ENCODE peak calls at places on chromosomes 13 and 19, in nine cellular contexts. One of them, this sample, is unnamed. For H3K4me1, the result is how much of the 10 kb centered on the place peaks cover.

GRCh38 chr19:30227661-30228112 is 144.5 kb upstream of the ZNF536 start:
- DNase-seq in psoas muscle: peak
- DNase-seq in neural progenitor cell: peak
- DNase-seq in heart right ventricle: peak
- DNase-seq in kidney: no peak
- DNase-seq in naive thymus-derived CD4-positive, alpha-beta T cell: no peak
- DNase-seq in suprapubic skin: no peak
- DNase-seq in thoracic aorta: no peak
- DNase-seq in iPS DF 6.9: no peak
- DNase-seq in this sample: peak

GRCh38 chr19:29537181-29537580 is 11.4 kb downstream of the VSTM2B start:
- DNase-seq in kidney: no peak
- DNase-seq in naive thymus-derived CD4-positive, alpha-beta T cell: no peak
- DNase-seq in thoracic aorta: no peak
- DNase-seq in iPS DF 6.9: no peak
- DNase-seq in neural progenitor cell: no peak
- DNase-seq in heart right ventricle: no peak
- DNase-seq in psoas muscle: no peak
- DNase-seq in suprapubic skin: no peak
- DNase-seq in this sample: no peak

GRCh38 chr13:30125422-30126073 is 181.8 kb downstream of the KATNAL1 start:
- DNase-seq in naive thymus-derived CD4-positive, alpha-beta T cell: no peak
- DNase-seq in heart right ventricle: no peak
- DNase-seq in suprapubic skin: no peak
- DNase-seq in iPS DF 6.9: no peak
- DNase-seq in kidney: no peak
- DNase-seq in thoracic aorta: no peak
- DNase-seq in psoas muscle: no peak
- DNase-seq in neural progenitor cell: no peak
- DNase-seq in this sample: no peak

GRCh38 chr13:114148521-114148855 is 16.1 kb upstream of the RASA3 start:
- DNase-seq in suprapubic skin: no peak
- DNase-seq in heart right ventricle: no peak
- DNase-seq in psoas muscle: no peak
- DNase-seq in naive thymus-derived CD4-positive, alpha-beta T cell: peak
- DNase-seq in neural progenitor cell: no peak
- DNase-seq in kidney: peak
- DNase-seq in iPS DF 6.9: no peak
- DNase-seq in thoracic aorta: no peak
- DNase-seq in this sample: no peak

GRCh38 chr19:33208904-33209843 is 15.0 kb downstream of the LRP3 start:
- DNase-seq in neural progenitor cell: no peak
- DNase-seq in iPS DF 6.9: no peak
- DNase-seq in thoracic aorta: no peak
- DNase-seq in suprapubic skin: no peak
- DNase-seq in naive thymus-derived CD4-positive, alpha-beta T cell: no peak
- DNase-seq in kidney: peak
- DNase-seq in heart right ventricle: no peak
- DNase-seq in psoas muscle: peak
- DNase-seq in this sample: no peak

GRCh38 chr19:35720163-35720524 is 2.3 kb downstream of the KMT2B start:
- DNase-seq in psoas muscle: no peak
- DNase-seq in iPS DF 6.9: no peak
- DNase-seq in suprapubic skin: no peak
- DNase-seq in thoracic aorta: no peak
- DNase-seq in naive thymus-derived CD4-positive, alpha-beta T cell: no peak
- DNase-seq in heart right ventricle: no peak
- DNase-seq in kidney: peak
- DNase-seq in neural progenitor cell: no peak
- DNase-seq in this sample: no peak

GRCh38 chr13:41418027-41418426 is 39.3 kb upstream of the RGCC start:
- DNase-seq in neural progenitor cell: no peak
- DNase-seq in psoas muscle: no peak
- DNase-seq in naive thymus-derived CD4-positive, alpha-beta T cell: no peak
- DNase-seq in iPS DF 6.9: no peak
- DNase-seq in suprapubic skin: no peak
- DNase-seq in thoracic aorta: no peak
- DNase-seq in kidney: no peak
- DNase-seq in heart right ventricle: no peak
- DNase-seq in this sample: peak

GRCh38 chr19:405138-405965 is 3.6 kb downstream of the C2CD4C start:
- DNase-seq in kidney: peak
- DNase-seq in thoracic aorta: no peak
- DNase-seq in heart right ventricle: no peak
- DNase-seq in naive thymus-derived CD4-positive, alpha-beta T cell: no peak
- DNase-seq in psoas muscle: no peak
- DNase-seq in neural progenitor cell: no peak
- DNase-seq in suprapubic skin: peak
- DNase-seq in iPS DF 6.9: no peak
- DNase-seq in this sample: no peak

GRCh38 chr19:40165362-40165937 is 25.8 kb upstream of the MAP3K10 start:
- DNase-seq in suprapubic skin: peak
- DNase-seq in neural progenitor cell: peak
- DNase-seq in iPS DF 6.9: peak
- DNase-seq in kidney: peak
- DNase-seq in thoracic aorta: no peak
- DNase-seq in psoas muscle: peak
- DNase-seq in heart right ventricle: peak
- DNase-seq in naive thymus-derived CD4-positive, alpha-beta T cell: peak
- DNase-seq in this sample: peak

GRCh38 chr13:97945792-97946419 is 7.6 kb upstream of the IPO5 start:
- DNase-seq in iPS DF 6.9: no peak
- DNase-seq in psoas muscle: no peak
- DNase-seq in naive thymus-derived CD4-positive, alpha-beta T cell: no peak
- DNase-seq in thoracic aorta: no peak
- DNase-seq in neural progenitor cell: no peak
- DNase-seq in heart right ventricle: no peak
- DNase-seq in kidney: no peak
- DNase-seq in suprapubic skin: no peak
- DNase-seq in this sample: no peak

GRCh38 chr13:23778879-23779278 is 110.3 kb downstream of the MIPEP start:
- DNase-seq in kidney: no peak
- DNase-seq in iPS DF 6.9: no peak
- DNase-seq in heart right ventricle: no peak
- DNase-seq in neural progenitor cell: no peak
- DNase-seq in thoracic aorta: no peak
- DNase-seq in psoas muscle: no peak
- DNase-seq in naive thymus-derived CD4-positive, alpha-beta T cell: no peak
- DNase-seq in suprapubic skin: no peak
- DNase-seq in this sample: no peak

GRCh38 chr13:45257638-45258338 is 56.9 kb upstream of the KCTD4 start:
- DNase-seq in kidney: no peak
- DNase-seq in neural progenitor cell: no peak
- DNase-seq in psoas muscle: no peak
- DNase-seq in thoracic aorta: no peak
- DNase-seq in iPS DF 6.9: no peak
- DNase-seq in naive thymus-derived CD4-positive, alpha-beta T cell: no peak
- DNase-seq in suprapubic skin: no peak
- DNase-seq in heart right ventricle: no peak
- DNase-seq in this sample: no peak

GRCh38 chr13:23547000-23547590 is 23.1 kb upstream of the TNFRSF19 start:
- DNase-seq in neural progenitor cell: peak
- DNase-seq in naive thymus-derived CD4-positive, alpha-beta T cell: no peak
- DNase-seq in iPS DF 6.9: no peak
- DNase-seq in suprapubic skin: no peak
- DNase-seq in thoracic aorta: no peak
- DNase-seq in heart right ventricle: peak
- DNase-seq in kidney: peak
- DNase-seq in psoas muscle: peak
- DNase-seq in this sample: no peak

GRCh38 chr19:35162471-35163326 is 8.2 kb downstream of the FXYD5 start:
- DNase-seq in neural progenitor cell: no peak
- DNase-seq in iPS DF 6.9: no peak
- DNase-seq in thoracic aorta: no peak
- DNase-seq in kidney: no peak
- DNase-seq in psoas muscle: no peak
- DNase-seq in heart right ventricle: no peak
- DNase-seq in suprapubic skin: peak
- DNase-seq in naive thymus-derived CD4-positive, alpha-beta T cell: no peak
- DNase-seq in this sample: no peak

GRCh38 chr13:92103673-92104296 is 705.4 kb downstream of the GPC5 start:
- DNase-seq in kidney: no peak
- DNase-seq in suprapubic skin: no peak
- DNase-seq in thoracic aorta: no peak
- DNase-seq in iPS DF 6.9: no peak
- DNase-seq in neural progenitor cell: no peak
- DNase-seq in naive thymus-derived CD4-positive, alpha-beta T cell: no peak
- DNase-seq in heart right ventricle: no peak
- DNase-seq in psoas muscle: no peak
- DNase-seq in this sample: no peak

GRCh38 chr13:59744747-59745394 is 418.9 kb downstream of the DIAPH3 start:
- DNase-seq in heart right ventricle: no peak
- DNase-seq in psoas muscle: no peak
- DNase-seq in naive thymus-derived CD4-positive, alpha-beta T cell: no peak
- DNase-seq in neural progenitor cell: no peak
- DNase-seq in kidney: no peak
- DNase-seq in iPS DF 6.9: no peak
- DNase-seq in thoracic aorta: no peak
- DNase-seq in suprapubic skin: no peak
- DNase-seq in this sample: no peak

GRCh38 chr13:87736849-87737400 is 65.8 kb downstream of the SLITRK5 start:
- DNase-seq in suprapubic skin: no peak
- DNase-seq in naive thymus-derived CD4-positive, alpha-beta T cell: no peak
- DNase-seq in kidney: no peak
- DNase-seq in thoracic aorta: no peak
- DNase-seq in neural progenitor cell: no peak
- DNase-seq in heart right ventricle: no peak
- DNase-seq in psoas muscle: no peak
- DNase-seq in iPS DF 6.9: no peak
- DNase-seq in this sample: no peak

GRCh38 chr13:64855506-64855905 is 2374.6 kb downstream of the PCDH9 start:
- DNase-seq in iPS DF 6.9: no peak
- DNase-seq in psoas muscle: no peak
- DNase-seq in neural progenitor cell: no peak
- DNase-seq in thoracic aorta: no peak
- DNase-seq in suprapubic skin: no peak
- DNase-seq in kidney: no peak
- DNase-seq in heart right ventricle: no peak
- DNase-seq in naive thymus-derived CD4-positive, alpha-beta T cell: no peak
- DNase-seq in this sample: peak

GRCh38 chr13:27026396-27026795 is 145.2 kb downstream of the USP12 start:
- DNase-seq in suprapubic skin: no peak
- DNase-seq in psoas muscle: no peak
- DNase-seq in thoracic aorta: no peak
- DNase-seq in kidney: no peak
- DNase-seq in iPS DF 6.9: no peak
- DNase-seq in neural progenitor cell: no peak
- DNase-seq in naive thymus-derived CD4-positive, alpha-beta T cell: no peak
- DNase-seq in heart right ventricle: no peak
- DNase-seq in this sample: no peak

GRCh38 chr13:27024062-27024461 is 147.5 kb downstream of the USP12 start:
- DNase-seq in suprapubic skin: no peak
- DNase-seq in psoas muscle: no peak
- DNase-seq in neural progenitor cell: no peak
- DNase-seq in kidney: no peak
- DNase-seq in naive thymus-derived CD4-positive, alpha-beta T cell: no peak
- DNase-seq in iPS DF 6.9: no peak
- DNase-seq in thoracic aorta: no peak
- DNase-seq in heart right ventricle: no peak
- DNase-seq in this sample: no peak

GRCh38 chr13:27028683-27029480 is 142.7 kb downstream of the USP12 start:
- DNase-seq in naive thymus-derived CD4-positive, alpha-beta T cell: no peak
- DNase-seq in psoas muscle: no peak
- DNase-seq in neural progenitor cell: no peak
- DNase-seq in heart right ventricle: no peak
- DNase-seq in suprapubic skin: no peak
- DNase-seq in kidney: no peak
- DNase-seq in iPS DF 6.9: no peak
- DNase-seq in thoracic aorta: no peak
- DNase-seq in this sample: no peak

GRCh38 chr13:27024781-27025492 is 146.7 kb downstream of the USP12 start:
- DNase-seq in thoracic aorta: no peak
- DNase-seq in suprapubic skin: no peak
- DNase-seq in heart right ventricle: no peak
- DNase-seq in iPS DF 6.9: no peak
- DNase-seq in psoas muscle: no peak
- DNase-seq in neural progenitor cell: no peak
- DNase-seq in kidney: no peak
- DNase-seq in naive thymus-derived CD4-positive, alpha-beta T cell: no peak
- DNase-seq in this sample: no peak

GRCh38 chr13:27027086-27027667 is 144.4 kb downstream of the USP12 start:
- DNase-seq in psoas muscle: no peak
- DNase-seq in neural progenitor cell: no peak
- DNase-seq in iPS DF 6.9: no peak
- DNase-seq in suprapubic skin: no peak
- DNase-seq in naive thymus-derived CD4-positive, alpha-beta T cell: no peak
- DNase-seq in kidney: no peak
- DNase-seq in heart right ventricle: no peak
- DNase-seq in thoracic aorta: no peak
- DNase-seq in this sample: no peak
- H3K4me1 ChIP-seq in psoas muscle: under half
- H3K4me1 ChIP-seq in neural progenitor cell: under half
- H3K4me1 ChIP-seq in iPS DF 6.9: under half
- H3K4me1 ChIP-seq in suprapubic skin: under half
- H3K4me1 ChIP-seq in naive thymus-derived CD4-positive, alpha-beta T cell: under half
- H3K4me1 ChIP-seq in kidney: under half
- H3K4me1 ChIP-seq in heart right ventricle: under half
- H3K4me1 ChIP-seq in thoracic aorta: under half
- H3K4me1 ChIP-seq in this sample: under half

DNA sequence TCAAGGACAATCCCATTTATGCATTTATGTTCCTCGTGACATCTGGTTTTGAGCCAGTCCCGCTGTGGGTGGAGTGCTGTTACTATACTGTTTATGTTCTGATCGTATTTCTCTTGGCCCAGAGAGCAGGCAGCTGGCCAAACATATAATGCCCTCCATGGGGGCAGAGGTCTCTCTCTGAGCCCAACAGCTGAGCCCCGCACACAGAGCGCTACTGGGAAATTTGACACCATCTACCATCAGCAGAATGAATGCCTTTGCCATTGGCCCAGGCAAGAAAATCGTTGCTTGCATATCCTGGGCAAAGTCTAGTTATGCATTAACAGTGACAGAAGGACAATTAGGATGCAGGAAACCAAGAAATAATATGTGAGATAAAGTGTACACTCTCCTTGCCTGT is 126.8 kb upstream of the CACNA1A start:
- DNase-seq in psoas muscle: no peak
- DNase-seq in suprapubic skin: no peak
- DNase-seq in naive thymus-derived CD4-positive, alpha-beta T cell: no peak
- DNase-seq in iPS DF 6.9: no peak
- DNase-seq in kidney: no peak
- DNase-seq in neural progenitor cell: peak
- DNase-seq in heart right ventricle: no peak
- DNase-seq in thoracic aorta: no peak
- DNase-seq in this sample: peak
- H3K27ac ChIP-seq in psoas muscle: no peak
- H3K27ac ChIP-seq in suprapubic skin: no peak
- H3K27ac ChIP-seq in naive thymus-derived CD4-positive, alpha-beta T cell: no peak
- H3K27ac ChIP-seq in iPS DF 6.9: no peak
- H3K27ac ChIP-seq in kidney: no peak
- H3K27ac ChIP-seq in neural progenitor cell: peak
- H3K27ac ChIP-seq in heart right ventricle: no peak
- H3K27ac ChIP-seq in thoracic aorta: no peak
- H3K27ac ChIP-seq in this sample: peak

GRCh38 chr19:48813123-48813911 is 2.5 kb upstream of the BCAT2 start:
- DNase-seq in psoas muscle: no peak
- DNase-seq in heart right ventricle: no peak
- DNase-seq in thoracic aorta: no peak
- DNase-seq in neural progenitor cell: peak
- DNase-seq in kidney: peak
- DNase-seq in iPS DF 6.9: no peak
- DNase-seq in naive thymus-derived CD4-positive, alpha-beta T cell: no peak
- DNase-seq in suprapubic skin: no peak
- DNase-seq in this sample: no peak
- H3K4me1 ChIP-seq in psoas muscle: under half
- H3K4me1 ChIP-seq in heart right ventricle: under half
- H3K4me1 ChIP-seq in thoracic aorta: under half
- H3K4me1 ChIP-seq in neural progenitor cell: under half
- H3K4me1 ChIP-seq in kidney: under half
- H3K4me1 ChIP-seq in iPS DF 6.9: under half
- H3K4me1 ChIP-seq in naive thymus-derived CD4-positive, alpha-beta T cell: under half
- H3K4me1 ChIP-seq in suprapubic skin: under half
- H3K4me1 ChIP-seq in this sample: under half

GRCh38 chr13:26502826-26503225 is 54.7 kb upstream of the WASF3 start:
- DNase-seq in suprapubic skin: no peak
- DNase-seq in kidney: no peak
- DNase-seq in thoracic aorta: no peak
- DNase-seq in psoas muscle: peak
- DNase-seq in iPS DF 6.9: no peak
- DNase-seq in neural progenitor cell: peak
- DNase-seq in heart right ventricle: no peak
- DNase-seq in naive thymus-derived CD4-positive, alpha-beta T cell: peak
- DNase-seq in this sample: no peak
- H3K27ac ChIP-seq in suprapubic skin: no peak
- H3K27ac ChIP-seq in kidney: no peak
- H3K27ac ChIP-seq in thoracic aorta: no peak
- H3K27ac ChIP-seq in psoas muscle: no peak
- H3K27ac ChIP-seq in iPS DF 6.9: no peak
- H3K27ac ChIP-seq in neural progenitor cell: no peak
- H3K27ac ChIP-seq in heart right ventricle: no peak
- H3K27ac ChIP-seq in naive thymus-derived CD4-positive, alpha-beta T cell: no peak
- H3K27ac ChIP-seq in this sample: no peak

This sample was measured in SJCRH30.